ENCODE peak calls at places on chromosome 19, in five cellular contexts. L is breast epithelium, I is Peyer's patch, T is tibial artery, K is BE2C. Q is an unnamed sample.

GRCh38 chr19:46350758-46351159 is 3.9 kb downstream of the PPP5C start:
- DNase-seq in L (no peak), T (no peak), I (peak; percentile 70), K (no peak), Q (no peak)

GRCh38 chr19:16373989-16374388 is 49.4 kb downstream of the KLF2 start:
- DNase-seq in T (no peak), I (no peak), L (no peak), K (no peak), Q (no peak)

GRCh38 chr19:728011-728410 is 19.3 kb downstream of the PALM start:
- DNase-seq in T (no peak), L (no peak), K (peak; percentile 75), I (no peak), Q (no peak)

GRCh38 chr19:17302391-17303166 is 646 bp downstream of the ABHD8 start:
- DNase-seq in L (no peak), K (no peak), T (no peak), I (no peak), Q (no peak)

GRCh38 chr19:38400361-38400760 is 2.5 kb upstream of the FAM98C start:
- DNase-seq in T (no peak), K (no peak), L (no peak), I (no peak), Q (no peak)

GRCh38 chr19:8131517-8131916 is 17.9 kb downstream of the FBN3 start:
- DNase-seq in I (no peak), L (no peak), T (no peak), K (no peak), Q (no peak)

GRCh38 chr19:14786421-14786851 is 8.1 kb upstream of the ADGRE2 start:
- DNase-seq in L (no peak), I (peak; percentile 44), T (no peak), K (peak; percentile 20), Q (no peak)

GRCh38 chr19:15123900-15124299 is 16.7 kb downstream of the SYDE1 start:
- DNase-seq in K (peak; percentile 43), T (peak; percentile 58), L (no peak), I (no peak), Q (no peak)

DNA sequence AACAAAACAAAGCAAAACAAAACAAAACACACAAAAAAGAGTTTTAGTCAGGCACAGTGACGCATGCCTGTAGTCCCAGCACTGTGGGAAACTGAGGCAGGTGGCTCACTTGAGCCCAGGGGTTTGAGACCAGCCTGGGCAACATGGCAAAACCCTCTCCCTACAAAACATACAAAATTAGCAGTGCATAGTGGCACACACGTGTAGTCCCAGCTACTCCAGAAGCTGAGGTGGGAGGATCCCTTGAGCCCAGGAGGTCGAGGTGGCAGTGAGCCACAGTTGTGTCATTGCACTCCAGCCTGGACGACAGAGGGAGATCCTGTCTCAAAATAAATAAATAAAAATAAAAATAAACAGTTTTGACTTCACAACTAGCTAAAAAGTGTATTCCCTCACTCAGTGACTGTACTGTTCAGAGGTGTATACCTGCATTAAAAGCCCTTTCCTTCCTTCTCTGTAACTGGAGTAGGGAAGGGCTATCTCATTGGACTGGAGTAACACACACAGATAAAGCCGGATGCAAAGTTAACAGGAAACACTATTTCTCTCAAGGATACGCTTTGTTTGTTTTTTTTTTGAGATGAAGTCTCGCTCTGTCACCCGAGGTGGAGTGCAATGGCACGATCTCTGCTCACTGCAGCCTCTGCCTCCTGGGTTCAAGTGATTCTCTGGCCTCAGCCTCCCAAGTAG is 3.7 kb upstream of the BAX start:
- DNase-seq in L (no peak), I (no peak), T (no peak), K (no peak), Q (no peak)
- H3K4me1 ChIP-seq in L (peaks cover 9% of the 10 kb centered on the region), I (no peaks in the 10 kb centered on the region), T (peaks cover 12% of the 10 kb centered on the region), K (no peaks in the 10 kb centered on the region), Q (peaks cover 20% of the 10 kb centered on the region)

GRCh38 chr19:57058871-57059270 is 60.9 kb upstream of the USP29 start:
- DNase-seq in K (no peak), T (no peak), L (no peak), I (no peak), Q (no peak)
- TF ChIP-seq CTCF in K (no peak), T (no peak), L (no peak), I (no peak), Q (no peak)

GRCh38 chr19:6730941-6731670 is 6.3 kb downstream of the GPR108 start:
- DNase-seq in L (no peak), I (no peak), T (no peak), K (no peak), Q (no peak)

GRCh38 chr19:6728346-6728745 is 7.9 kb upstream of the C3 start:
- DNase-seq in L (no peak), K (no peak), I (no peak), T (peak; percentile 47), Q (no peak)

GRCh38 chr19:6730153-6730804 is 7.1 kb downstream of the GPR108 start:
- DNase-seq in K (peak; percentile 46), I (peak; percentile 92), L (no peak), T (no peak), Q (peak; percentile 81)

GRCh38 chr19:6731822-6732221 is 5.6 kb downstream of the GPR108 start:
- DNase-seq in I (no peak), K (no peak), L (no peak), T (no peak), Q (no peak)

GRCh38 chr19:6729573-6730152 is 7.7 kb downstream of the GPR108 start:
- DNase-seq in I (no peak), T (no peak), K (no peak), L (no peak), Q (no peak)
- H3K4me3 ChIP-seq in I (peak overlapping the region; percentile 43), T (no peak overlapping the region), K (no peak overlapping the region), L (no peak overlapping the region), Q (peak overlapping the region; percentile 27)

GRCh38 chr19:19457691-19458090 is 52.2 kb downstream of the GATAD2A start:
- DNase-seq in K (no peak), T (no peak), I (no peak), L (no peak), Q (no peak)
- H3K4me1 ChIP-seq in K (peaks cover 31% of the 10 kb centered on the region), T (peaks cover 34% of the 10 kb centered on the region), I (peaks cover 42% of the 10 kb centered on the region), L (peaks cover 16% of the 10 kb centered on the region), Q (peaks cover 47% of the 10 kb centered on the region)

Q was measured in tibial nerve.